ENCODE peak calls at places on chromosome 11, in eight cellular contexts. Q, D, A, V, K, W, L and Y are unnamed samples.
A peak's percentile ranks its signal among the peaks of the same experiment; 100 is the strongest.

GRCh38 chr11:111531156-111531555 is 9.4 kb upstream of the LAYN start:
- DNase-seq in Q (peak; percentile 62), D (no peak), A (no peak), V (no peak), K (no peak), W (no peak), L (no peak), Y (no peak)

GRCh38 chr11:118834428-118835028 is 43.6 kb upstream of the DDX6 start:
- DNase-seq in Q (no peak), D (no peak), A (no peak), V (no peak), K (no peak), W (no peak), L (no peak), Y (peak; percentile 32)

GRCh38 chr11:117058761-117059233 is 39.4 kb downstream of the SIK3 start:
- DNase-seq in Q (no peak), D (peak; percentile 38), A (no peak), V (no peak), K (peak; percentile 47), W (no peak), L (no peak), Y (no peak)

GRCh38 chr11:64759722-64760719 is at the start of gene PYGM:
- DNase-seq in Q (no peak), D (peak; percentile 60), A (no peak), V (peak; percentile 51), K (peak; percentile 86), W (no peak), L (peak; percentile 97), Y (peak; percentile 25)

GRCh38 chr11:16945671-16946469 is 68.3 kb downstream of the PLEKHA7 start:
- DNase-seq in Q (peak; percentile 77), D (peak; percentile 77), A (no peak), V (peak; percentile 77), K (peak; percentile 69), W (no peak), L (no peak), Y (peak; percentile 78)

GRCh38 chr11:85752890-85753581 is 57.9 kb downstream of the SYTL2 start:
- DNase-seq in Q (no peak), D (no peak), A (no peak), V (peak; percentile 15), K (no peak), W (peak; percentile 79), L (no peak), Y (no peak)

GRCh38 chr11:45967506-45967905 is 45.0 kb downstream of the LARGE2 start:
- DNase-seq in Q (no peak), D (no peak), A (no peak), V (no peak), K (no peak), W (no peak), L (no peak), Y (no peak)

GRCh38 chr11:47296045-47296444 is 26.1 kb downstream of the MADD start:
- DNase-seq in Q (peak; percentile 8), D (no peak), A (no peak), V (no peak), K (no peak), W (no peak), L (peak; percentile 16), Y (no peak)

GRCh38 chr11:74783241-74783871 is 34.7 kb downstream of the RNF169 start:
- DNase-seq in Q (peak; percentile 74), D (no peak), A (peak; percentile 44), V (no peak), K (no peak), W (no peak), L (no peak), Y (peak; percentile 32)

GRCh38 chr11:34809191-34810106 is 106.7 kb downstream of the APIP start:
- DNase-seq in Q (peak; percentile 84), D (no peak), A (no peak), V (no peak), K (no peak), W (no peak), L (no peak), Y (no peak)

GRCh38 chr11:1396375-1396841 is 6.7 kb downstream of the BRSK2 start:
- DNase-seq in Q (no peak), D (no peak), A (no peak), V (no peak), K (no peak), W (no peak), L (no peak), Y (no peak)

GRCh38 chr11:17752144-17752543 is 17.6 kb downstream of the KCNC1 start:
- DNase-seq in Q (no peak), D (no peak), A (no peak), V (no peak), K (no peak), W (no peak), L (no peak), Y (no peak)

GRCh38 chr11:11782532-11783110 is 59.2 kb upstream of the USP47 start:
- DNase-seq in Q (peak; percentile 60), D (no peak), A (no peak), V (peak; percentile 45), K (peak; percentile 18), W (no peak), L (no peak), Y (no peak)

GRCh38 chr11:134947556-134947955 is 535.5 kb upstream of the B3GAT1 start:
- DNase-seq in Q (no peak), D (no peak), A (no peak), V (no peak), K (no peak), W (no peak), L (no peak), Y (no peak)

GRCh38 chr11:75759832-75760231 is 8.7 kb upstream of the DGAT2 start:
- DNase-seq in Q (no peak), D (no peak), A (no peak), V (no peak), K (no peak), W (no peak), L (no peak), Y (no peak)

GRCh38 chr11:19552100-19552499 is 160.5 kb upstream of the NAV2 start:
- DNase-seq in Q (no peak), D (no peak), A (no peak), V (no peak), K (no peak), W (no peak), L (no peak), Y (no peak)
- TF ChIP-seq CTCF in Q (no peak), D (no peak), A (no peak), V (no peak), K (no peak), W (no peak), L (no peak), Y (no peak)

DNA sequence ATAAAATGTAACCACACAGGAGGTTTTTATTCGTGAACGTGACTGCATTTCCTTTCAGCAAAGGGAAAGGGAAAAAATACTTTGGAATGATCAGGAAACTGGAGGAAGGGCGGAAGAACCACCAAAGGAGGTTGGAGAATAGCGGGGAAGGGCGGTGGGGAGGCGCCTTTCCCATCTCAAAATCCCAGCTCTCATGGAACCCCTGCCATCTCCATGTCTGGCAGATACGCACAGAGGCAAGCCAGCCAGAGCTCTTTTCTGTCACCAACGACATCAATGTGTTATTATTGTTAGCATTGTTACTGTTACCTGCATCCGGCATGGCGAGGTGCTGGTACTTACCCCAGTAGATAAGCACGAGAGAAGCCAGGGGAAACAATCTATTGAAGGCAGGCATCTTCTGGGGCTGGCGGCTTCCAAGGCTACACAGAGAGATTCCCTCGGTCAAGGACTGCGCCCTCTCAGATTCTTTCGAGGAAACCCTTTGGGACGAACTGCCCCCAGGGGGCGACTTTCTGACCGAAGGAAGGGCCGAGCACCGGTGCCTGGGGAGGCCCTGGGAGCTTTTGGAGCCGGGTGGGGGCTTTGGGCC is 923 bp downstream of the SCN3B start:
- DNase-seq in Q (peak; percentile 5), D (no peak), A (no peak), V (no peak), K (no peak), W (no peak), L (no peak), Y (no peak)
- TF ChIP-seq CTCF in Q (no peak), D (peak; percentile 31), A (peak; percentile 18), V (no peak), K (peak; percentile 54), W (no peak), L (no peak), Y (no peak)

DNA sequence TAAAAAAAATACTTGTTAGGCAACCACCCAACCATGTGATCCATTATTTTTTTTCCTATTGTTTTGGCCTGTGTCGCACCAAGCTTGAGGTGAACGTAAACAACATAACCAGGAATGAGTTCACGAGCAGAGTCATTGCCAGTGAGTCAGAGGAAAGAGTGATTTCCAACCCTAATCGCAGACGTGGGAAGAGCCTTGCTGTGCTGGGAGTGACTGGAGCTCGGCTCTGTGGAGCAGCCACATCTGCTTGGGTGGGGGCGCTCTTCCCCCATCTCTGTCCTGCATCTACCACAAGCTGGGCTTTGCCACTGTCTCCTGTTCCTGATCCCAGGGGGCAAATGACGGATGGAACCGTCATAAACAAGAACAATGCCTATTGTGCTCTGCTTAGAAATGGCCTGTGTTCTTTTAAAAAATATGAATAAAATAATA is 210.0 kb downstream of the KIRREL3 start:
- DNase-seq in Q (peak; percentile 2), D (no peak), A (peak; percentile 90), V (no peak), K (peak; percentile 38), W (no peak), L (no peak), Y (no peak)
- TF ChIP-seq CTCF in Q (no peak), D (peak; percentile 46), A (peak; percentile 35), V (no peak), K (peak; percentile 74), W (no peak), L (no peak), Y (no peak)

GRCh38 chr11:66067640-66068039 is 2.4 kb upstream of the PACS1 start:
- DNase-seq in Q (no peak), D (no peak), A (no peak), V (no peak), K (no peak), W (no peak), L (no peak), Y (no peak)

GRCh38 chr11:66070604-66071325 is 693 bp downstream of the PACS1 start:
- DNase-seq in Q (peak; percentile 53), D (peak; percentile 74), A (no peak), V (peak; percentile 61), K (peak; percentile 56), W (no peak), L (peak; percentile 85), Y (no peak)

GRCh38 chr11:66068154-66068821 is 1.8 kb upstream of the PACS1 start:
- DNase-seq in Q (peak; percentile 77), D (peak; percentile 86), A (no peak), V (peak; percentile 73), K (peak; percentile 92), W (peak; percentile 69), L (peak; percentile 81), Y (peak; percentile 70)

GRCh38 chr11:66069715-66070603 is at the start of gene PACS1:
- DNase-seq in Q (peak; percentile 65), D (peak; percentile 94), A (peak; percentile 26), V (peak; percentile 65), K (peak; percentile 54), W (peak; percentile 78), L (peak; percentile 90), Y (peak; percentile 90)

DNA sequence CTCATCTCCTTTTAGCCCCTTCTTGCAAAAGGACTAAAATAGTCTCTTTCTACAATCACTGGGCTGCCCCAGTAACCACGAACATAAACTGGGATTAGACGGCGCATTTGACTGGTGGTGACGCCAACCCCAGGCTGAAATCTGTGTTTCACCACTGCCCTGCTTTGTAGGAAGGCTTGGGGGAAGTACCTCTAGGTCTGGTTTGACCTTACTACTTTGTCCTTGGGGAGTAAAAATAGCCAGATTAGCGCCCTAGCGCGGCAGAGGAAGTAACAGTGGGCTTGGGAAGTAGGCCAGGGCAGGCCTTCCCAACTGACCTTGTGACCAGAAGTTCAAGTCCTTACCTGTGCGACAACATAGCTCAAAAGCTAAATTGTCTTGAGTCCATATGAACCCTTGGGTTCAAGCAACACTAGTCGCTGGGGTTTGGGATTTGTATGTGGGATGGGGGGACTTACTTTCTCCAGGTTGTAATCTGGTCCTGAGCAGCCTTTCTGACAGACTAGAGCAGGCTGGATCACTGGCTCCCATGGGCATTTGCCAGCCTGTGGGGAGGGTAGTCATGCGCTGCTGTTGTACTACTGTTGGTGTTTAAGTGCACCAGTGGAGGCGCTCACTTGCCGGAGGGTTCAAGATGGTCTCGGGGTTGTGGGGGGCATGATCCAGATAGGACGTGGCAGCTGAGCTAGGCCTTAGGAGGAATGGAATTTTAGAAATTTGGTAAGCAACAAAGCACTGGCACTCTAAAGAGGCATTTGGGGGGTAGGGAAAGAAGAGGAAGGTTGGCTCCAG is 953 bp upstream of the PACS1 start:
- DNase-seq in Q (peak; percentile 50), D (peak; percentile 53), A (no peak), V (peak; percentile 63), K (peak; percentile 92), W (peak; percentile 37), L (peak; percentile 86), Y (peak; percentile 64)
- TF ChIP-seq CTCF in Q (peak; percentile 31), D (peak; percentile 29), A (peak; percentile 34), V (no peak), K (peak; percentile 43), W (no peak), L (no peak), Y (peak; percentile 16)